ENCODE peak calls at places on chromosomes 2 and 18, in eight cellular contexts. T is activated T-helper 1 cell treated with anti-CD3 and anti-CD28 coated beads, Interleukin-2, amount 50 U/mL, for 16 hours; Z is BJ; E is tibial artery; Y is activated CD8-positive, alpha-beta memory T cell treated with anti-CD3 and anti-CD28 coated beads, Interleukin-2, amount 50 U/mL, for 4 hours; X is AG09309; A is astrocyte of the spinal cord; K is kidney epithelial cell. W is an unnamed sample.

GRCh38 chr2:171878481-171878993 is 15.5 kb downstream of the SLC25A12 start:
- DNase-seq in Y (no peak), E (no peak), X (peak), A (peak), K (no peak), T (no peak), Z (peak), W (no peak)

GRCh38 chr2:53826587-53827397 is 33.0 kb downstream of the GPR75 start:
- DNase-seq in A (no peak), Y (no peak), X (no peak), K (no peak), Z (no peak), E (no peak), T (no peak), W (no peak)

GRCh38 chr18:9413586-9413985 is 61.7 kb upstream of the RALBP1 start:
- DNase-seq in Y (no peak), T (no peak), K (no peak), E (no peak), A (peak), Z (no peak), X (no peak), W (no peak)

GRCh38 chr2:200247494-200247893 is 59.0 kb upstream of the SPATS2L start:
- DNase-seq in E (no peak), X (no peak), Y (no peak), Z (peak), K (no peak), T (no peak), A (peak), W (no peak)

GRCh38 chr18:22485808-22486244 is 68.1 kb upstream of the CTAGE1 start:
- DNase-seq in E (no peak), K (no peak), X (no peak), T (no peak), Y (no peak), A (peak), Z (no peak), W (no peak)

GRCh38 chr2:206721216-206721920 is 3.2 kb upstream of the DYTN start:
- DNase-seq in T (no peak), Y (no peak), X (no peak), A (no peak), E (no peak), Z (no peak), K (no peak), W (no peak)

GRCh38 chr2:232239956-232240681 is 138.4 kb upstream of the ALPP start:
- DNase-seq in E (no peak), X (no peak), A (no peak), Z (no peak), T (no peak), K (peak), Y (no peak), W (no peak)

GRCh38 chr2:72780483-72780882 is 45.4 kb downstream of the EXOC6B start:
- DNase-seq in K (no peak), Y (no peak), T (no peak), Z (no peak), A (peak), X (no peak), E (no peak), W (no peak)

W was measured in CD14-positive monocyte.